ENCODE peak calls at places on chromosomes 13 and 19, in eight cellular contexts. V is MM.1S; N is bronchial epithelial cell; D is foreskin fibroblast; Z is activated B cell treated with CpG ODN at 0.5 μM for 24 hours; A is neural crest cell; K is cardiac muscle cell; G is CD4-positive, alpha-beta T cell. L is an unnamed sample.

GRCh38 chr19:56983148-56983547 is 136.6 kb upstream of the USP29 start:
- DNase-seq in V (no peak), N (no peak), D (no peak), Z (no peak), A (no peak), K (no peak), G (no peak), L (no peak)

GRCh38 chr19:58042709-58043340 is 9.0 kb downstream of the ZSCAN1 start:
- DNase-seq in V (no peak), N (no peak), D (no peak), Z (no peak), A (no peak), K (no peak), G (no peak), L (no peak)

GRCh38 chr19:10283786-10284540 is 2.8 kb upstream of the ICAM4 start:
- DNase-seq in V (no peak), N (no peak), D (no peak), Z (no peak), A (no peak), K (no peak), G (no peak), L (no peak)

GRCh38 chr13:79837741-79838450 is 356.9 kb downstream of the NDFIP2 start:
- DNase-seq in V (no peak), N (peak), D (peak), Z (no peak), A (no peak), K (peak), G (no peak), L (no peak)

GRCh38 chr19:50870417-50871089 is 2.7 kb upstream of the KLK2 start:
- DNase-seq in V (peak), N (no peak), D (no peak), Z (no peak), A (no peak), K (peak), G (no peak), L (no peak)

GRCh38 chr13:30394798-30395191 is 27.5 kb upstream of the UBE2L5 start:
- DNase-seq in V (peak), N (peak), D (no peak), Z (no peak), A (no peak), K (no peak), G (no peak), L (no peak)

GRCh38 chr19:34173145-34173956 is 1.0 kb downstream of the LSM14A start:
- DNase-seq in V (peak), N (peak), D (peak), Z (peak), A (peak), K (peak), G (peak), L (no peak)

GRCh38 chr13:36323951-36324566 is 22.1 kb downstream of the SPART start:
- DNase-seq in V (no peak), N (no peak), D (no peak), Z (no peak), A (no peak), K (peak), G (no peak), L (no peak)

GRCh38 chr19:19554074-19555023 is 16.3 kb downstream of the CILP2 start:
- DNase-seq in V (no peak), N (no peak), D (no peak), Z (peak), A (peak), K (peak), G (peak), L (no peak)

GRCh38 chr19:33749619-33750175 is 47.0 kb upstream of the KCTD15 start:
- DNase-seq in V (no peak), N (no peak), D (no peak), Z (no peak), A (no peak), K (no peak), G (no peak), L (no peak)

GRCh38 chr19:52138614-52139290 is 986 bp downstream of the ZNF616 start:
- DNase-seq in V (no peak), N (peak), D (no peak), Z (no peak), A (peak), K (peak), G (no peak), L (peak)

GRCh38 chr13:93066187-93066586 is 160.4 kb upstream of the GPC6 start:
- DNase-seq in V (no peak), N (peak), D (peak), Z (no peak), A (no peak), K (peak), G (no peak), L (no peak)

GRCh38 chr19:51749979-51750378 is 1.7 kb downstream of the FPR1 start:
- DNase-seq in V (no peak), N (no peak), D (no peak), Z (no peak), A (no peak), K (peak), G (no peak), L (no peak)

GRCh38 chr13:33497146-33497845 is 211.7 kb upstream of the STARD13 start:
- DNase-seq in V (no peak), N (peak), D (no peak), Z (no peak), A (no peak), K (peak), G (no peak), L (no peak)

GRCh38 chr19:13993554-13994308 is 12.4 kb downstream of the RFX1 start:
- DNase-seq in V (no peak), N (no peak), D (no peak), Z (no peak), A (no peak), K (no peak), G (no peak), L (no peak)

GRCh38 chr19:19335408-19336158 is 15.0 kb downstream of the MAU2 start:
- DNase-seq in V (no peak), N (no peak), D (no peak), Z (no peak), A (no peak), K (no peak), G (no peak), L (no peak)

GRCh38 chr19:54133312-54133956 is 4.1 kb upstream of the CNOT3 start:
- DNase-seq in V (peak), N (peak), D (no peak), Z (no peak), A (no peak), K (peak), G (no peak), L (peak)

GRCh38 chr19:18058208-18059009 is 28.3 kb downstream of the IL12RB1 start:
- DNase-seq in V (peak), N (peak), D (peak), Z (peak), A (peak), K (peak), G (peak), L (peak)

GRCh38 chr19:54178581-54179261 is 5.8 kb upstream of the TMC4 start:
- DNase-seq in V (no peak), N (no peak), D (no peak), Z (no peak), A (no peak), K (no peak), G (no peak), L (no peak)

GRCh38 chr13:114067381-114067885 is 65.0 kb downstream of the RASA3 start:
- DNase-seq in V (peak), N (no peak), D (peak), Z (no peak), A (no peak), K (peak), G (no peak), L (no peak)

GRCh38 chr13:78478183-78478582 is 125.2 kb downstream of the POU4F1 start:
- DNase-seq in V (no peak), N (no peak), D (no peak), Z (no peak), A (no peak), K (no peak), G (no peak), L (no peak)

GRCh38 chr13:108368240-108368898 is 98.9 kb downstream of the TNFSF13B start:
- DNase-seq in V (no peak), N (no peak), D (no peak), Z (no peak), A (no peak), K (no peak), G (no peak), L (no peak)

GRCh38 chr19:45090598-45090997 is 2.4 kb upstream of the PPP1R37 start:
- DNase-seq in V (no peak), N (no peak), D (no peak), Z (no peak), A (no peak), K (no peak), G (no peak), L (no peak)

GRCh38 chr13:98083936-98084335 is 59.0 kb upstream of the FARP1 start:
- DNase-seq in V (no peak), N (peak), D (no peak), Z (no peak), A (no peak), K (peak), G (no peak), L (no peak)

GRCh38 chr19:45955905-45956608 is 17.6 kb downstream of the NOVA2 start:
- DNase-seq in V (no peak), N (peak), D (no peak), Z (no peak), A (peak), K (peak), G (no peak), L (no peak)

DNA sequence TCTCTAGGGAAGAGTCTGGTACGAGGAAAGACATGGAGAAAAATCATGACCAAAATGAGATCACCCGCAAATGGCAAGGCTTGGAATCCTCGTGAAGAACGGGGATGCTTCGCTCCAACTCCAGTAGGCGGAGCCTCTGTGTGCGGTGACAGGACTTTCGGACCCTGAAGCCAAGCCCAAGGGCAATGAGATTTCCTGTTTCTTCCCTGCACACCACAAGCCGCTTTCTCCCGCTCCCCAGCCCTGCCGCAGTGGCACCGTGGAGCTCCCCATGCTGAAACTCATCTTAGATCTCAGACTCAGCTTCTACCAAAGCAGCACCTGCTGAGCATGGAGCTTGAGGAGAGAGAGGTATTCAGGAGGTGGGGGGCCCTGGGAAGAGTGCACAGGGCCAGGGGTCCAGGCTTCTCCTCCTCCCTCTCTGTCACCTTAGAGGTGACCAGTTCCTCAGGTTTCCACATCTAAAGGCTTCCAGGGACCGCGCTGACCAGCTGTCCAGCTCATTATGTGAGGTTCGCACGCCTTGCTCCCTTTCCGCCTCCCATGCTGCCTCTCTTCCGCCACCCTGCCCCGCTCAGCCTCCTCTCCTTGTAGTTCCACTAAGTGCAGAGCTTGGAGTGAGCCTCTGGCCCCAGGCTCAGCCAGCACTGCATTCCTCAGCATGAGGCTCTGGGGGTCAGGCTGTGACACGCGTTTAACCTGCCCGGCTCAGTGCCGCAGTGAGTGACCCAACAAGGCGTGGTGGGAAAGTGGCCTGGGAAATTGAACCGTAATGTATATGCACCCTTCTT is 153.8 kb upstream of the SOX1 start:
- DNase-seq in V (no peak), N (no peak), D (no peak), Z (no peak), A (no peak), K (no peak), G (no peak), L (peak)
- TF ChIP-seq CTCF in V (no peak), N (no peak), D (no peak), Z (no peak), A (no peak), K (no peak), G (no peak), L (no peak)

DNA sequence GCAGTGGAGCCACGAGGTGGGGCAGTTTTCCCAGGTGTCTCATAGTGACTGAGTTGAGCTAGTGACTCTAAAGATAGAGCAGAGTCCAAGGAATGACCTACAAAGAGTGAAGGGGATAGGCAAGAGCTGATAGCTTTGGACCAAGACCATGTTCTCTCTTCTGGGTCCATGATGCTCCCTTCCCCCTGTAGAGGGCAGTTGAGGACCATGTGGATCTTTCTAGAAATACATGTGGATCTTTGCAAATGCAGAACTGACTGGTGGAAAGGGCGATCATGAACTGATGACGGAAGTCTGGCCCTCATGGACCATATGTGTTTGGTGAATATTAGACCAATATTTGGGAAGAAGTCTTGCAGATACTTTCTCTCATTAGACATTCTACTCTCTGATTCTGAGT is 6.9 kb downstream of the PSG1 start:
- DNase-seq in V (no peak), N (no peak), D (no peak), Z (no peak), A (no peak), K (no peak), G (no peak), L (no peak)
- TF ChIP-seq CTCF in V (no peak), N (peak), D (no peak), Z (no peak), A (no peak), K (no peak), G (no peak), L (no peak)

GRCh38 chr13:100828226-100828625 is 153.6 kb upstream of the TMTC4 start:
- DNase-seq in V (no peak), N (no peak), D (no peak), Z (no peak), A (no peak), K (peak), G (no peak), L (no peak)
- TF ChIP-seq CTCF in V (no peak), N (no peak), D (no peak), Z (no peak), A (peak), K (no peak), G (no peak), L (no peak)

GRCh38 chr13:50435011-50435410 is 408.5 kb downstream of the DLEU7 start:
- DNase-seq in V (no peak), N (no peak), D (no peak), Z (no peak), A (no peak), K (no peak), G (no peak), L (no peak)

GRCh38 chr13:50441141-50441540 is 402.4 kb downstream of the DLEU7 start:
- DNase-seq in V (no peak), N (no peak), D (peak), Z (no peak), A (no peak), K (no peak), G (no peak), L (no peak)

GRCh38 chr13:50437252-50437651 is 406.2 kb downstream of the DLEU7 start:
- DNase-seq in V (no peak), N (no peak), D (peak), Z (no peak), A (no peak), K (no peak), G (no peak), L (no peak)

DNA sequence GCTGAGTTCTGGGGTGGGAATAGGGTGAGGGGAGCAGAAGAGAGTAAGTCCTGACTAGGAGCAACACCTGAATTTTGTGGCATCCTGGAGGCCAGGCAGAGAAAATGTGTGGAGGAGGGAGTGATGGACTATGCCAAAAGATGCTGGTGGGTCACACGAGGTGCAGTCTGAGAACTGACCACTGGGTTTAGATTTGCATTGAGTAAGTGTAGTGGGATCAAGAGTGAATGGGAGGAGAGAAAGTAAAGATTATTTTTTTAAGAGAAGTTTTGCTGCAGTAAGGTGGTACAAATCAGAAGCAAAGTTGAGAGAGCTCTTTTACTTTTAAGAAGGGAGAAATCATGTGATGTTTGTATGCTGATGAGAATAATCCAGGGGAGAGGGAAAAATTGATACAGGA is 405.1 kb downstream of the DLEU7 start:
- DNase-seq in V (no peak), N (no peak), D (no peak), Z (no peak), A (no peak), K (no peak), G (no peak), L (no peak)
- TF ChIP-seq CTCF in V (no peak), N (no peak), D (no peak), Z (no peak), A (no peak), K (no peak), G (no peak), L (no peak)

DNA sequence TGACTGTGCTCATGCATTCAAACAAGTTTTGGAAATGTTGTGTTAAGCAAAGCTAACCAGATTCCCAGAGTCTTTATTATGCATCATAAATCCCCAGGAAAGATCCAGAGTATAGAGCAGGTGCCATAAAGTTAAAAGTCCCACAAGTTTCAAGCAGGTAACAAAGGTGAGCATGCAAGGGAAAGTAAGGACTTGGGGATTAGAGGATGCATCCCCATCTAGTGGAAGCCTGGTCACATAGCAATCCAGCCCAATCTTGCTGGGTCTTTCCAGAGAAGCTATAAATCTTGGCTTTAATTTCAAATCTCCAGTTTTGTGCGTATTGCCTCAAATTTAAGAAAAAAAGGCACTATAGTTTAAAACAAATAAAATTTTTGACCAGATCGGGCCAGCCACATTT is 72.7 kb downstream of the ZNF254 start:
- DNase-seq in V (no peak), N (peak), D (no peak), Z (no peak), A (no peak), K (peak), G (no peak), L (no peak)
- TF ChIP-seq CTCF in V (no peak), N (peak), D (peak), Z (no peak), A (peak), K (peak), G (no peak), L (no peak)

GRCh38 chr19:29843180-29844051 is 31.6 kb downstream of the CCNE1 start:
- DNase-seq in V (no peak), N (no peak), D (peak), Z (no peak), A (no peak), K (peak), G (no peak), L (peak)

GRCh38 chr19:29842471-29843179 is 30.8 kb downstream of the CCNE1 start:
- DNase-seq in V (no peak), N (no peak), D (peak), Z (no peak), A (no peak), K (no peak), G (no peak), L (no peak)

GRCh38 chr19:29841559-29842367 is 30.0 kb downstream of the CCNE1 start:
- DNase-seq in V (no peak), N (peak), D (peak), Z (no peak), A (no peak), K (peak), G (no peak), L (no peak)

GRCh38 chr19:29845576-29846176 is 33.9 kb downstream of the CCNE1 start:
- DNase-seq in V (no peak), N (peak), D (peak), Z (no peak), A (no peak), K (peak), G (no peak), L (no peak)

DNA sequence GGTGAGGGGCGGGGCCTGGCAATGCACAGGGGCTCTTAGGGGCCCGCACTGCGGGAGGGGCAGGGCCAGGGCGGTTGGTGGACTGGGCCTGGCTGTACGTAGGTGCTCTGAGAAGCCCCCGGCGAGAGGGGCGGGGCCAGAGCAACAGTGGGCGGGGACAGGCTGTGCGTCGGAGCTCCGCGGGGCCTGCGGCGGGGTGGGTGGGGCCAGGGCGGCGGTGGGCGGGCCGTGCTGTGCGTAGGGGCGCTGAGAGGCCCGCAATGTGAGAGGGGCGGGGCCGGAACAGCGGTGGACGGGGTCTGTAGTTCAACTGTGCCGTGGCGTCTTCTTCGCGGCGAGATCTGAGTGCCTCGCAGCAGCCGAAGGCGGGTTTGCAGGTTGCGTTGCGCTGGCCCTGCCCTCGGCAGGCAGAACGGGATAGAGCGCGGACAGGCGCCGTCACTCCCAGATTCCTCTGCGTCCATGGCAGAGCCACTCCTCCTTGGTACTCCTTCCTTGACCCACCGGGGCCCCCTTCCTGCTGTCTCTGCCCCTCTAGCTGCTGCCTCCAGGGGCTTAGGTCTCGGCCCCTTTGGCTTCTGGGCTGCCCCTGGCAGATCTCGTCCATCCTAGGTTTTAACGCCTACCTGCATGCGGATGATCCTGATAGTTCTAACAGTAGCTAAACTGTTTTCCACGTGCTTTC is 33.2 kb downstream of the CCNE1 start:
- DNase-seq in V (peak), N (peak), D (peak), Z (peak), A (peak), K (peak), G (peak), L (peak)
- TF ChIP-seq CTCF in V (no peak), N (no peak), D (no peak), Z (no peak), A (peak), K (no peak), G (no peak), L (no peak)

L was measured in mesothelial cell of epicardium.